ENCODE peak calls at places on chromosome 17, in four cellular contexts. One of them, this sample, is unnamed.
A peak's percentile ranks its signal among the peaks of the same experiment; 100 is the strongest.

GRCh38 chr17:7253082-7253481 is 1.1 kb downstream of the ELP5 start:
- DNase-seq in tibial nerve: no peak
- DNase-seq in neural crest cell: no peak
- DNase-seq in AG04449: no peak
- DNase-seq in this sample: no peak

GRCh38 chr17:8192070-8192815 is 2.3 kb upstream of the BORCS6 start:
- DNase-seq in tibial nerve: peak; percentile 78
- DNase-seq in neural crest cell: peak; percentile 59
- DNase-seq in AG04449: no peak
- DNase-seq in this sample: peak; percentile 20

GRCh38 chr17:50905460-50905803 is 39.3 kb upstream of the TOB1 start:
- DNase-seq in neural crest cell: no peak
- DNase-seq in AG04449: no peak
- DNase-seq in tibial nerve: no peak
- DNase-seq in this sample: peak; percentile 43

GRCh38 chr17:30210366-30210765 is 25.1 kb downstream of the SLC6A4 start:
- DNase-seq in tibial nerve: no peak
- DNase-seq in AG04449: no peak
- DNase-seq in neural crest cell: no peak
- DNase-seq in this sample: no peak

GRCh38 chr17:80599546-80600305 is 55.1 kb downstream of the RPTOR start:
- DNase-seq in neural crest cell: no peak
- DNase-seq in AG04449: no peak
- DNase-seq in tibial nerve: no peak
- DNase-seq in this sample: no peak

GRCh38 chr17:47789611-47790520 is 31.7 kb downstream of the OSBPL7 start:
- DNase-seq in neural crest cell: peak; percentile 55
- DNase-seq in AG04449: no peak
- DNase-seq in tibial nerve: no peak
- DNase-seq in this sample: peak; percentile 39

GRCh38 chr17:6059406-6059805 is 10.8 kb upstream of the WSCD1 start:
- DNase-seq in AG04449: no peak
- DNase-seq in tibial nerve: no peak
- DNase-seq in neural crest cell: no peak
- DNase-seq in this sample: no peak

GRCh38 chr17:57186231-57187019 is 69.9 kb upstream of the MSI2 start:
- DNase-seq in tibial nerve: no peak
- DNase-seq in neural crest cell: no peak
- DNase-seq in AG04449: no peak
- DNase-seq in this sample: no peak

GRCh38 chr17:12666718-12667117 is 1.0 kb downstream of the MYOCD start:
- DNase-seq in tibial nerve: no peak
- DNase-seq in AG04449: no peak
- DNase-seq in neural crest cell: no peak
- DNase-seq in this sample: no peak
- TF ChIP-seq CTCF in tibial nerve: no peak
- TF ChIP-seq CTCF in AG04449: no peak
- TF ChIP-seq CTCF in neural crest cell: no peak
- TF ChIP-seq CTCF in this sample: no peak

DNA sequence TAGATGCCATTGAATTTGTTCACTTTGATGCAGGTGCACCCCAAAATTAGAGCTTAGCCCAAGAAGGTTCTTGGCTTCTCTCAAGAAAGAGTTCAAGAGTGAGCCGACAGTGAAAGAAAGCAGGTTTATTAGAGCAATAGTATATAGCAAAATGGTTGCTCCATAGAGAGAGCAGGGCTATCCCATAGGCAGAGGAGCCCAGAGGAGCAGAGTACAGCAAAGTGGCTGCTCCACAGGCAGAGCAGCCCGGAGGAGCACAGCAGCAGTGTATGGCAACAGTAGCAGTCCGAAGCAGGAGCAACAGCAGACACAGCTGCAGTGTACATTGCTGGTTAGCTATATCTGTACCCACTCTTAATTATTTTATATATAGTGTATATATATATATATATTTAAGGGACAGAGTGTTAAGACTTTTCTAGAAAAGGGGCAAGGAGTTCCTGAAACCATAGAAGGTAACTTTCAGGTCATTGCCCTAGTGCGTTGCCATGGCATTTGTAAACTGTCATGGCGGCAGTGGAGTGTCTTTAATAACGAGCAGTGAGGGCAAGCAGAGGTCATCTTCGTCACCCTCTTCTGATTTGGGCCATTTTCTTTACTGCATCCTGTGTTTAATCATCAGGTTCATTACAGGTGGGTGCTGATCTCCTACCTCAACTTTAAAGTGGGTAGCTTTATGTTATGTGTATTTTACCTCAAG is 222.7 kb downstream of the CYB561 start:
- DNase-seq in tibial nerve: no peak
- DNase-seq in neural crest cell: no peak
- DNase-seq in AG04449: no peak
- DNase-seq in this sample: no peak
- TF ChIP-seq CTCF in tibial nerve: no peak
- TF ChIP-seq CTCF in neural crest cell: no peak
- TF ChIP-seq CTCF in AG04449: no peak
- TF ChIP-seq CTCF in this sample: no peak

GRCh38 chr17:9576521-9577401 is at the start of gene CFAP52:
- DNase-seq in neural crest cell: peak; percentile 77
- DNase-seq in AG04449: no peak
- DNase-seq in tibial nerve: peak; percentile 64
- DNase-seq in this sample: peak; percentile 60

GRCh38 chr17:9575381-9576072 is at the start of gene STX8:
- DNase-seq in neural crest cell: peak; percentile 94
- DNase-seq in tibial nerve: peak; percentile 84
- DNase-seq in AG04449: peak; percentile 37
- DNase-seq in this sample: peak; percentile 90

GRCh38 chr17:9577402-9577709 is 914 bp downstream of the CFAP52 start:
- DNase-seq in tibial nerve: no peak
- DNase-seq in AG04449: no peak
- DNase-seq in neural crest cell: no peak
- DNase-seq in this sample: no peak
- TF ChIP-seq CTCF in tibial nerve: no peak
- TF ChIP-seq CTCF in AG04449: no peak
- TF ChIP-seq CTCF in neural crest cell: no peak
- TF ChIP-seq CTCF in this sample: no peak

DNA sequence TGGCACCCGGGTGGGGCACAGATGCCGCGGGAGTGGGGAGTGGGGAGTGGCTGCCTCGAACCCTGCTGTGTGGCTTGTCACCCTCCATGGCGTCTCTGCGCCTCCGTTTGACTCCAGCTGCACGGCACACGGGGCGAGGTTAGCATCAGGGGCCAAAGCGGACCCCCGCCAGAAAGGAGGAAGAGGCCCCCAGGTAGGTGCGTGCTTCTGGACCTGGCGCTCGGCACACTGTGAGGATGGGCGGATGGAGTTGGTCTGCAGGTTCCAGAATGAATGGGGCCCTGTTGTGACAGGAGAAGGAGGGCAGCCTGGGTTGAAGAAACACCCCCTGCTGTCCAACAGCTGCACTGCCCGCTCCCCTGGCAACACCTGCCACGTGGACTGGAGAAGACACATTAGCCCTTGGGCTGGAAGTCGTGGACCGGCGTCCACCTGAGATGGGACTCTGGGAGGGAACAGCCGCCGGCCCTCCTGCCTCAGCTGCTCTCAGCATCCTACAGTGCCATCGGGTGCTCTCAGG is 9.4 kb upstream of the FASN start:
- DNase-seq in tibial nerve: no peak
- DNase-seq in AG04449: no peak
- DNase-seq in neural crest cell: no peak
- DNase-seq in this sample: no peak
- TF ChIP-seq CTCF in tibial nerve: no peak
- TF ChIP-seq CTCF in AG04449: peak; percentile 29
- TF ChIP-seq CTCF in neural crest cell: peak; percentile 26
- TF ChIP-seq CTCF in this sample: peak; percentile 37

This sample was measured in progenitor cell of endocrine pancreas.